ENCODE peak calls at places on chromosomes 7 and 10, in five cellular contexts. F is stimulated activated CD4-positive, alpha-beta T cell treated with anti-CD3 and anti-CD28 coated beads, Interleukin-2, amount 100 ng/mL, for 48 hours; X is GM03348; W is EH; C is WERI-Rb-1. I is an unnamed sample.

GRCh38 chr7:151432658-151433521 is 7.1 kb downstream of the CRYGN start:
- DNase-seq in W (no peak), F (peak), X (peak), C (no peak), I (no peak)

GRCh38 chr10:129864601-129865126 is 99.4 kb downstream of the EBF3 start:
- DNase-seq in C (no peak), X (no peak), W (no peak), F (no peak), I (no peak)

GRCh38 chr10:102744374-102745051 is 765 bp downstream of the WBP1L start:
- DNase-seq in C (no peak), W (peak), F (no peak), X (peak), I (no peak)

GRCh38 chr10:1102392-1102791 is 46.2 kb downstream of the WDR37 start:
- DNase-seq in W (no peak), C (no peak), F (peak), X (no peak), I (no peak)

GRCh38 chr10:43282881-43283280 is 16.0 kb upstream of the RASGEF1A start:
- DNase-seq in F (no peak), X (no peak), W (peak), C (peak), I (peak)

GRCh38 chr10:74171625-74172024 is 20.6 kb downstream of the ADK start:
- DNase-seq in W (no peak), F (no peak), C (no peak), X (no peak), I (no peak)

GRCh38 chr10:74813371-74813770 is 13.0 kb upstream of the KAT6B start:
- DNase-seq in C (no peak), F (no peak), W (no peak), X (no peak), I (no peak)

GRCh38 chr7:151818674-151819519 is 58.0 kb downstream of the PRKAG2 start:
- DNase-seq in W (no peak), X (no peak), F (no peak), C (no peak), I (no peak)

GRCh38 chr7:46076527-46076926 is 155.5 kb upstream of the IGFBP3 start:
- DNase-seq in F (no peak), X (no peak), C (no peak), W (no peak), I (no peak)

GRCh38 chr10:117431160-117431559 is 55.9 kb upstream of the PDZD8 start:
- DNase-seq in F (no peak), W (peak), C (no peak), X (peak), I (no peak)

I was measured in neural crest cell.